ENCODE peak calls at places on chromosomes 5 and 9, in six cellular contexts. C is HFFc6, W is Caki2, T is left ventricle myocardium inferior, U is SK-MEL-5, J is HCEC 1CT. M is an unnamed sample.

GRCh38 chr5:167064199-167064811 is 1227.1 kb upstream of the WWC1 start:
- DNase-seq in C (no peak), W (no peak), T (no peak), U (no peak), J (no peak), M (no peak)

GRCh38 chr9:110217656-110218099 is 9.7 kb upstream of the C9orf152 start:
- DNase-seq in C (peak; percentile 34), W (peak; percentile 39), T (no peak), U (peak; percentile 72), J (peak; percentile 49), M (peak; percentile 63)

GRCh38 chr9:18473551-18474279 is at the start of gene ADAMTSL1:
- DNase-seq in C (peak; percentile 37), W (no peak), T (peak; percentile 24), U (no peak), J (peak; percentile 52), M (peak; percentile 72)

GRCh38 chr5:78050888-78051287 is 243.6 kb downstream of the AP3B1 start:
- DNase-seq in C (peak; percentile 67), W (no peak), T (no peak), U (no peak), J (peak; percentile 70), M (peak; percentile 80)

GRCh38 chr5:149904293-149904886 is 40.2 kb downstream of the PDE6A start:
- DNase-seq in C (no peak), W (no peak), T (no peak), U (no peak), J (peak; percentile 30), M (no peak)

GRCh38 chr9:133835273-133835901 is 97.2 kb upstream of the SARDH start:
- DNase-seq in C (no peak), W (no peak), T (no peak), U (no peak), J (no peak), M (no peak)

GRCh38 chr9:87515086-87515485 is 17.4 kb downstream of the DAPK1 start:
- DNase-seq in C (no peak), W (no peak), T (no peak), U (no peak), J (no peak), M (no peak)

GRCh38 chr5:126972062-126972895 is 58.1 kb downstream of the MARCHF3 start:
- DNase-seq in C (no peak), W (no peak), T (no peak), U (peak; percentile 13), J (no peak), M (no peak)

GRCh38 chr9:79111653-79112052 is 460.1 kb upstream of the TLE4 start:
- DNase-seq in C (no peak), W (no peak), T (no peak), U (no peak), J (no peak), M (no peak)

GRCh38 chr9:71209890-71210289 is 88.5 kb upstream of the TRPM3 start:
- DNase-seq in C (no peak), W (no peak), T (no peak), U (peak; percentile 4), J (no peak), M (no peak)

GRCh38 chr9:94139672-94140417 is 55.6 kb downstream of the PTPDC1 start:
- DNase-seq in C (peak; percentile 94), W (peak; percentile 11), T (peak; percentile 85), U (peak; percentile 34), J (peak; percentile 98), M (peak; percentile 96)

GRCh38 chr9:112849363-112849922 is 41.2 kb downstream of the SLC46A2 start:
- DNase-seq in C (no peak), W (no peak), T (no peak), U (no peak), J (no peak), M (no peak)